ENCODE peak calls at places on chromosomes 3 and 15, in five cellular contexts. B is HFFc6; X is WTC11; N is epithelial cell of esophagus; Q is activated effector memory CD4-positive, alpha-beta T cell treated with anti-CD3 and anti-CD28 coated beads, Interleukin-2, amount 50 U/mL, for 16 hours. T is an unnamed sample.

GRCh38 chr15:73794501-73795133 is 41.5 kb upstream of the INSYN1 start:
- DNase-seq in B (peak), X (no peak), N (peak), Q (no peak), T (no peak)

GRCh38 chr3:171135536-171135935 is 109.0 kb upstream of the SLC2A2 start:
- DNase-seq in B (no peak), X (no peak), N (no peak), Q (no peak), T (no peak)

GRCh38 chr3:17065881-17066280 is 181.1 kb downstream of the PLCL2 start:
- DNase-seq in B (no peak), X (no peak), N (no peak), Q (no peak), T (no peak)

GRCh38 chr3:109563149-109563548 is 225.8 kb upstream of the DPPA4 start:
- DNase-seq in B (no peak), X (no peak), N (no peak), Q (peak), T (no peak)

GRCh38 chr3:14209596-14210280 is 31.1 kb downstream of the LSM3 start:
- DNase-seq in B (no peak), X (no peak), N (no peak), Q (no peak), T (no peak)

GRCh38 chr3:196557236-196557635 is 11.1 kb downstream of the WDR53 start:
- DNase-seq in B (no peak), X (no peak), N (no peak), Q (no peak), T (no peak)

GRCh38 chr15:39318231-39318630 is 262.6 kb upstream of the THBS1 start:
- DNase-seq in B (no peak), X (no peak), N (no peak), Q (no peak), T (no peak)

GRCh38 chr15:68431037-68431791 is 749 bp downstream of the ITGA11 start:
- DNase-seq in B (no peak), X (peak), N (no peak), Q (no peak), T (peak)

GRCh38 chr3:156628095-156628690 is 46.2 kb upstream of the TIPARP start:
- DNase-seq in B (no peak), X (no peak), N (peak), Q (no peak), T (no peak)

GRCh38 chr3:180631317-180631716 is 29.4 kb downstream of the TTC14 start:
- DNase-seq in B (no peak), X (no peak), N (peak), Q (no peak), T (no peak)

GRCh38 chr3:55060921-55061555 is 133.2 kb upstream of the LRTM1 start:
- DNase-seq in B (no peak), X (no peak), N (no peak), Q (no peak), T (no peak)

GRCh38 chr15:39407116-39407515 is 173.8 kb upstream of the THBS1 start:
- DNase-seq in B (peak), X (no peak), N (no peak), Q (no peak), T (no peak)